ENCODE peak calls at places on chromosomes 2 and 18, in five cellular contexts. A is CD4-positive, alpha-beta T cell; V is astrocyte of the spinal cord; I is kidney epithelial cell; G is heart right ventricle. X is an unnamed sample.

GRCh38 chr2:125745514-125745913 is 910.4 kb upstream of the GYPC start:
- DNase-seq in A (no peak), V (no peak), I (no peak), G (peak), X (peak)

GRCh38 chr2:2582998-2583545 is 252.0 kb upstream of the MYT1L start:
- DNase-seq in A (no peak), V (no peak), I (no peak), G (no peak), X (no peak)

GRCh38 chr2:201215963-201216362 is 33.0 kb downstream of the CASP10 start:
- DNase-seq in A (no peak), V (no peak), I (no peak), G (no peak), X (no peak)

GRCh38 chr18:3794537-3795348 is 344.8 kb downstream of the TGIF1 start:
- DNase-seq in A (no peak), V (peak), I (peak), G (peak), X (no peak)

GRCh38 chr2:171578156-171578803 is 56.0 kb downstream of the CYBRD1 start:
- DNase-seq in A (no peak), V (no peak), I (no peak), G (no peak), X (no peak)

GRCh38 chr2:234694244-234695013 is 197.5 kb upstream of the ARL4C start:
- DNase-seq in A (no peak), V (peak), I (no peak), G (no peak), X (no peak)

GRCh38 chr18:596288-596881 is 403 bp upstream of the CLUL1 start:
- DNase-seq in A (no peak), V (peak), I (no peak), G (no peak), X (peak)

GRCh38 chr18:3624818-3625716 is 175.1 kb downstream of the TGIF1 start:
- DNase-seq in A (peak), V (peak), I (peak), G (no peak), X (no peak)

GRCh38 chr2:120935339-120936313 is 200.0 kb downstream of the GLI2 start:
- DNase-seq in A (no peak), V (peak), I (peak), G (no peak), X (no peak)

GRCh38 chr2:47486858-47487497 is 84.0 kb downstream of the MSH2 start:
- DNase-seq in A (no peak), V (no peak), I (no peak), G (no peak), X (no peak)

GRCh38 chr2:230866704-230867561 is 2.2 kb downstream of the ITM2C start:
- DNase-seq in A (peak), V (peak), I (no peak), G (no peak), X (no peak)

DNA sequence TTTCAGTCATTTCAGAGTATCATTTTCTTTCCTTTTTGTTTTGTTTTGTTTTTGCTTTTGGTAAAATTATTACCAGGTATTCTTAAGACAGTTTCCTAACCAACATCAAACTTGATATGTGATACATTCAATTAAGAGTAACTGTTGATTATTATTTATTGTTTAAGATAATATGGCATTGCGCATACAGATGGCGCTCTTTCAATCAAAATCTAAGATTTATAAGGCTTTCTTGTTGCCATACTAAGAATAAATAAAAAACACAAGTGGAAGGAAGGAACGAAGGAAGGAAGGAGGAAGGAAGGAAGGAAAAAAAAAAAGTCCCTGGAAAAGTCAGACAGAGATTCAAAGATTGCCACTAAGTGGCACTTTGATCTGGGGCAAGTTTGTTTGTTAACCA is 1308.7 kb upstream of the FAM98A start:
- DNase-seq in A (no peak), V (no peak), I (no peak), G (no peak), X (no peak)
- TF ChIP-seq CTCF in A (no peak), V (no peak), I (no peak), G (no peak), X (peak)

DNA sequence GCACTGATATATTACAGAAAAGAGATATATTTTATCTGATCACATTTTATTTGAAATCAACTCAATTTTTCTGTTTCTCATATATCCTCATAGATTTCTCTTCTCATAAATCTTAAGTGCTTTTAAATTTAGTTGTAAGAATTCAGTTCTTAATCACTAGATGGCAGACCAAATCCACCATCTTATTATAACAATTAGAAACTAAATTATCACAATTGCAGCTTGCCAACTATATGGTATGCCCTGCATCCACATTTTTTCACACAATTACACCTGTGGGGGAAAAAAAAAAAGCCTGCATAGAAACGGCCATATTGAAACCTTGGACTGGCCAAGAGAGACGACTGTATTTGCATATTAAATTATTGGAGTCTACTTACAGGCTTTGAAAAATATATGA is 64.4 kb downstream of the COL5A2 start:
- DNase-seq in A (no peak), V (peak), I (no peak), G (no peak), X (no peak)
- TF ChIP-seq CTCF in A (no peak), V (no peak), I (no peak), G (peak), X (peak)

DNA sequence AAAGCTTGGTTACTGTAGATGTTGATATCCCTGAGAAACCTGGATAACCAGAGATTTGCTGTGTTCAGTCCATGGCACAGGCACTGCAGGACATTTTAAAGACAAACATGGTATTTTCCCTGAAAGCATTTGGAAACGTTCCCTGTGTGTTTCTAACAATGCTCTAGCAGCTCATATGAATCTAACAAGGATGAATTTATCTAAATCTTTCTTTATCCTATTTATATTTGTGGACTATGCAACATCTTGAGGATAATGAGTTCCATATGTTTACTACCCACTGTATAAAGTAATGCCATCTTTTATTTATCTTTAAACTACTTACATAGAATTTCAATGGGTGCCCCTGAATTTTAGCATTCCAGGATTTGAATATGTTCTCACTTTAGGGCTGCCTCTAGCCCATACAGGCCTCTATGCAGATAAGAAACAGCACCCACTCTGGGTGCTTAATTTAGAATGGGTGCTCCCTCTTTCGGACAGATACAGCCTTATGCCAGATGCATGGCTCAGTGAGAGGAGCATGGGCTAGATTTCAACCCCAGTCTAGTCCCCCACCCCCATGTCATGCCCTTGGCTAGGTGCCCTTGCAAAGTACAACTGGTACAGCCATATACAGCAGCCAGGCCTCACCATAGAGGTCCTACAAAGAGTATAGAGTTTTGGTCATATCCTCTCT is 50.6 kb upstream of the NEMP2 start:
- DNase-seq in A (no peak), V (no peak), I (no peak), G (no peak), X (no peak)
- TF ChIP-seq CTCF in A (no peak), V (no peak), I (no peak), G (no peak), X (no peak)

GRCh38 chr2:135043345-135043744 is 3.9 kb downstream of the MAP3K19 start:
- DNase-seq in A (no peak), V (no peak), I (no peak), G (no peak), X (no peak)
- TF ChIP-seq CTCF in A (peak), V (peak), I (peak), G (peak), X (peak)

GRCh38 chr2:60358471-60358870 is 195.0 kb downstream of the BCL11A start:
- DNase-seq in A (no peak), V (no peak), I (no peak), G (no peak), X (no peak)

GRCh38 chr2:60365556-60365955 is 187.9 kb downstream of the BCL11A start:
- DNase-seq in A (no peak), V (no peak), I (no peak), G (no peak), X (no peak)

GRCh38 chr2:60364441-60364840 is 189.0 kb downstream of the BCL11A start:
- DNase-seq in A (no peak), V (no peak), I (no peak), G (no peak), X (peak)

GRCh38 chr2:60359569-60359968 is 193.9 kb downstream of the BCL11A start:
- DNase-seq in A (no peak), V (no peak), I (no peak), G (no peak), X (no peak)

DNA sequence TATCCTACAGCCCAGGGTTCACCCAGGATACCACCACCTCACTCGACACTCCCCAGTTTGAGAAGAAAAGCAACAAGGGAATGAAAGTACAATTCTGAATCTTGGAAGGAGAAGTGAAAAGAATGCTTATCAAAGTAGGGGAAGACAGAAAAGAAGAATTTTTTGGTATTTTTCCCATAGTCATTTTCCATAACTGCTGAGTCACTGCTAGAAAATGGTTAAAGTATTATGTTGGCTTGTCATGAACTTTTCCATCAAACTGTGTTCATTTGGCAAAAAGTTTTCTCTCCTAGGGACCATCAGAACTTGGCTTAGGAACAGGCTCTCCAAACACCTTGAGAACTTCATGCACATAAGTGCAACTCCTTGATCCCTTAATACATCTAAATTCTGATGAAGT is 192.0 kb downstream of the BCL11A start:
- DNase-seq in A (no peak), V (no peak), I (no peak), G (no peak), X (no peak)
- TF ChIP-seq CTCF in A (no peak), V (no peak), I (no peak), G (no peak), X (no peak)

DNA sequence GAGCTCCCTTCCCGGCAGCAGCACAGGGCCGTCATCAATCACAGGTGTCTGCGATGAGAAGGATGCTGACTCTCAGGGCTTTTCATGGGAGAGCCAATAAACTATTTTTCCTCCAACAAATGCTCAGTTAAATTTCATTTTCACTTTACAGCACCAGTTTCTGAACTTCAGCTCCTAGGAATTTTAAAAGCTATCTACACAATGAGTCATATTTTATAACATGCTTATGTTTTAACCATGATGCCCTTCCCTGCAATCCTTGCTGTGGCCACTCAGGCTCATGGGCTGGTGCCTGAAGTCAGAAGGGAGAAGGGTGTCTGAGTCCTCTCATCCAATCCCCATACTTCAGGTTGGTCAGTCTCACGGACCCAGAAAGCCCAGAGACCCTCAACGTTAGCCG is 123.6 kb downstream of the AFF3 start:
- DNase-seq in A (no peak), V (peak), I (peak), G (no peak), X (no peak)
- TF ChIP-seq CTCF in A (no peak), V (no peak), I (no peak), G (no peak), X (no peak)

GRCh38 chr2:14942991-14943390 is 310.5 kb downstream of the LRATD1 start:
- DNase-seq in A (no peak), V (no peak), I (no peak), G (no peak), X (no peak)

GRCh38 chr2:14941151-14941631 is 308.7 kb downstream of the LRATD1 start:
- DNase-seq in A (no peak), V (no peak), I (no peak), G (peak), X (no peak)

GRCh38 chr2:14944562-14945346 is 312.2 kb downstream of the LRATD1 start:
- DNase-seq in A (no peak), V (peak), I (no peak), G (no peak), X (no peak)
- TF ChIP-seq CTCF in A (no peak), V (peak), I (peak), G (no peak), X (peak)

GRCh38 chr18:63741769-63742168 is 33.4 kb upstream of the SERPINB7 start:
- DNase-seq in A (no peak), V (peak), I (no peak), G (no peak), X (no peak)
- TF ChIP-seq CTCF in A (no peak), V (peak), I (peak), G (no peak), X (peak)

DNA sequence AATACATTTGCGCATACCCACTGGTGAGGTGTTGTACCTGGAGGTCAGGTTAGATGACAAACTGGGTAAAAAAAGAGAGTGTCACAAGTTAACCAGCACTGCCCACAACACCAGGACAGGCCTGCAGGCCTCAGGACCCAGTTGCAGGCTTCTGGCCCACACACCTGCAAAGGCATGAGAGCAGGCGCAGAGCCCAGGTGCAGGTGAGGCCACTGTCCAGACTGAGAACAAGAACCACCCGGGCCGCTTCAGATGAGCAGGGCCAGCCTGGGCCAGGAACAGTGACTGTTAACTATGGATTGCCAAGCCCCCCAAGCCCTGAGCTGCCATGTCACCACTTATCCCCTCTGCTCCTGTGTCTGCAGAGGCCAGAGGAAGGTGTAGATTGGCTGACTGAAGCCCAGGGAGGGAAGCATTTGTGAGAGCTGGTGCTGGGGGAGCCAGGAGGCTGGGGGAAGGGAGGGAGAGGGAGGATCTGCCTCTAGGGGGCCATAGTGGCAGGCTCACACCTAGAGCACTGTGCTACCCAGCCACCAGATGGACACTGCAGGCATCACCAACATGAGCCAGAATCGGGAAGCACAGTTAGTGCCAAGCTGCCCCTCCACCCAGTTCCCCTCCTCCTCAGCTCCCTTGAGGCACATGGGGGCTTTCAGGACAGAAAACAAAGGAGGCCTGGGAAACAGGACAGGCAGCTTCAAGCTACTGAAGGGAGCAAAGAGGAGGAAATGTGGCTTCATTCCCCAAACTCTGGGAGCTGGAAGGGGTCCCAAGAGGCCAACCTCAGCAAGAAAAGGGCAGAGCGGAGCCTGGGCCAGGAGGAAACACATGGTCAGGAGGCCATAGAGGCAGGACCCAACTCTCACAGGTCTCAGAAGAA is 35.4 kb downstream of the SFXN5 start:
- DNase-seq in A (no peak), V (no peak), I (no peak), G (no peak), X (no peak)
- TF ChIP-seq CTCF in A (no peak), V (peak), I (no peak), G (no peak), X (no peak)

X was measured in neural crest cell.